ENCODE peak calls at places on chromosomes 1 and 21, in four cellular contexts. A, Y, F and I are unnamed samples.

GRCh38 chr1:235808226-235808625 is 58.5 kb downstream of the LYST start:
- DNase-seq in A (no peak), F (no peak), Y (no peak), I (no peak)

GRCh38 chr1:97654866-97655265 is 266.0 kb downstream of the DPYD start:
- DNase-seq in F (no peak), Y (no peak), A (no peak), I (no peak)

GRCh38 chr1:1349256-1350012 is at the start of gene DVL1:
- DNase-seq in F (peak), Y (peak), A (peak), I (no peak)

GRCh38 chr21:41317458-41317857 is 857 bp downstream of the FAM3B start:
- DNase-seq in F (no peak), A (no peak), Y (no peak), I (no peak)

GRCh38 chr1:235642021-235642942 is 7.3 kb downstream of the GNG4 start:
- DNase-seq in F (no peak), A (peak), Y (peak), I (peak)

GRCh38 chr1:180262628-180263488 is 32.8 kb downstream of the LHX4 start:
- DNase-seq in Y (no peak), A (no peak), F (no peak), I (no peak)

GRCh38 chr21:27240901-27241300 is 274.0 kb upstream of the ADAMTS5 start:
- DNase-seq in A (no peak), F (no peak), Y (no peak), I (no peak)

GRCh38 chr1:16204634-16205332 is 7.7 kb downstream of the ARHGEF19 start:
- DNase-seq in Y (no peak), A (no peak), F (peak), I (no peak)

GRCh38 chr1:247855911-247856310 is 1.1 kb upstream of the TRIM58 start:
- DNase-seq in F (no peak), A (no peak), Y (no peak), I (no peak)

GRCh38 chr1:100894622-100895539 is at the start of gene EXTL2:
- DNase-seq in F (peak), A (peak), Y (peak), I (no peak)

GRCh38 chr1:228291906-228292608 is 84.2 kb downstream of the OBSCN start:
- DNase-seq in Y (no peak), A (no peak), F (no peak), I (no peak)

GRCh38 chr1:172343246-172344099 is 77.0 kb upstream of the C1orf105 start:
- DNase-seq in Y (no peak), F (no peak), A (no peak), I (no peak)

GRCh38 chr1:12447849-12448312 is 170.1 kb downstream of the DHRS3 start:
- DNase-seq in Y (no peak), A (no peak), F (no peak), I (no peak)

GRCh38 chr1:203178083-203178482 is 2.5 kb upstream of the MYBPH start:
- DNase-seq in A (no peak), F (no peak), Y (no peak), I (no peak)

GRCh38 chr1:237270338-237270737 is 228.4 kb downstream of the RYR2 start:
- DNase-seq in Y (no peak), A (no peak), F (no peak), I (no peak)

GRCh38 chr1:170670751-170671628 is 7.1 kb downstream of the PRRX1 start:
- DNase-seq in A (no peak), Y (no peak), F (peak), I (no peak)

GRCh38 chr1:28144203-28145135 is 32.0 kb downstream of the PTAFR start:
- DNase-seq in F (peak), Y (no peak), A (peak), I (peak)

GRCh38 chr1:227773558-227773957 is 38.3 kb downstream of the SNAP47 start:
- DNase-seq in A (no peak), Y (no peak), F (no peak), I (no peak)

GRCh38 chr1:41673355-41673754 is 188.9 kb upstream of the EDN2 start:
- DNase-seq in A (no peak), Y (no peak), F (no peak), I (no peak)